ENCODE peak calls at places on chromosomes 16 and 17, in four cellular contexts. D is ovary, T is A549, Z is upper lobe of left lung. B is an unnamed sample. For H3K4me1, the result is how much of the 10 kb centered on the place peaks cover.

GRCh38 chr17:41775394-41776226 is 10.9 kb downstream of the JUP start:
- DNase-seq in T (no peak), D (no peak), Z (no peak), B (no peak)

GRCh38 chr16:82585675-82586074 is 41.1 kb upstream of the CDH13 start:
- DNase-seq in T (no peak), Z (no peak), D (no peak), B (peak)

GRCh38 chr16:16090238-16090637 is 133.1 kb downstream of the ABCC6 start:
- DNase-seq in T (no peak), D (no peak), Z (no peak), B (no peak)

GRCh38 chr16:48498761-48499600 is 111.0 kb downstream of the N4BP1 start:
- DNase-seq in T (no peak), D (peak), Z (no peak), B (no peak)

GRCh38 chr16:10787304-10787703 is 31.3 kb downstream of the TVP23A start:
- DNase-seq in Z (no peak), T (no peak), D (no peak), B (no peak)

GRCh38 chr17:73342057-73342522 is 30.3 kb upstream of the CDC42EP4 start:
- DNase-seq in Z (peak), D (peak), T (peak), B (peak)

GRCh38 chr16:49921791-49922456 is 66.0 kb upstream of the ZNF423 start:
- DNase-seq in D (peak), Z (peak), T (peak), B (peak)

GRCh38 chr16:57994778-57995177 is 5.7 kb downstream of the ZNF319 start:
- DNase-seq in T (no peak), D (no peak), Z (peak), B (peak)

GRCh38 chr17:73232587-73233373 is 28.9 kb downstream of the CPSF4L start:
- DNase-seq in Z (peak), T (peak), D (no peak), B (peak)

GRCh38 chr16:30541502-30542329 is 7.1 kb upstream of the ZNF747 start:
- DNase-seq in Z (no peak), D (no peak), T (no peak), B (peak)

GRCh38 chr17:59425085-59425901 is 93.8 kb downstream of the YPEL2 start:
- DNase-seq in Z (peak), T (no peak), D (peak), B (peak)

GRCh38 chr16:19892902-19893301 is 8.3 kb upstream of the GPRC5B start:
- DNase-seq in Z (no peak), D (no peak), T (no peak), B (no peak)

GRCh38 chr17:48175692-48176450 is 68.3 kb downstream of the SNX11 start:
- DNase-seq in T (no peak), Z (no peak), D (no peak), B (peak)

GRCh38 chr17:34254651-34255380 is at the start of gene CCL2:
- DNase-seq in T (peak), D (peak), Z (peak), B (peak)

GRCh38 chr17:40568074-40568836 is 3.0 kb upstream of the CCR7 start:
- DNase-seq in Z (no peak), T (no peak), D (no peak), B (no peak)

GRCh38 chr17:28536532-28537218 is 15.7 kb downstream of the UNC119 start:
- DNase-seq in Z (no peak), D (no peak), T (no peak), B (no peak)

GRCh38 chr16:46996391-46996790 is 22.9 kb upstream of the DNAJA2 start:
- DNase-seq in Z (no peak), D (no peak), T (no peak), B (no peak)

GRCh38 chr17:7237266-7237760 is 1.9 kb downstream of the PHF23 start:
- DNase-seq in T (no peak), D (no peak), Z (no peak), B (no peak)

GRCh38 chr16:24013733-24014645 is 178.2 kb downstream of the PRKCB start:
- DNase-seq in Z (peak), T (no peak), D (no peak), B (peak)

DNA sequence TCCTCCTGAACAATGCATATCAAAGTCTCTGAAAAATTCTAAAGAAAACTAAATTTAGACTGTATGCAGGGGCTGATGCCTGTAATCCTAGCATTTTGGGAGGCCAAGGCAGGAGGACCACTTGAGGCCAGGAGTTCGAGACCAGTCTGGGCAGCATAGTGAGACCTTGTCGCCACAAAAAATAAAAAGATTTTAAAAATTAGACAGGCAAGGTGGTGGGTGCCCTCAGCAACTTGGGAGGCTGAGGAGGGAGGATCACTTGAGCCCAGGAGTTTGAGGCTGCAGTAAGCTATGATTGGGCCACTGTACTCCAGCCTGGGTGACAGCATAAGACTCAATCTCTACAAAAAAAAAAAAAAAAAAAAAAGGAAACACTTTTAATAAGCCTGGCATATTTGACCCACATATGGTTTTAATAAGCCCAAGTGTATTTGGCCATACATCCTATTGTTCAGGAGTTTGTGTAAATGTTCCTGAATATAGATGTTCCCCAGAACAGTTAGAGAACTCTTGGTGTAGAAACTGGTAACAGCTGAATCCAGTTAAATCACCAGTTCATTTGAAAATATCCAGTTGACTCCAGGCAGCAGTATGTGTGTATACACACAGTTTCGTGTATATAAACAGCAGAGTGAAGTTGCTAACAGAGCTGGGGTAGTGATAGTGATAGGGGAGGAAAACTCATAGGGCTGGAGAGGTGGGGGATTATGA is 30.3 kb upstream of the MMD start:
- DNase-seq in D (no peak), Z (no peak), T (no peak), B (peak)
- H3K4me1 ChIP-seq in D (under half), Z (under half), T (half or more), B (half or more)

DNA sequence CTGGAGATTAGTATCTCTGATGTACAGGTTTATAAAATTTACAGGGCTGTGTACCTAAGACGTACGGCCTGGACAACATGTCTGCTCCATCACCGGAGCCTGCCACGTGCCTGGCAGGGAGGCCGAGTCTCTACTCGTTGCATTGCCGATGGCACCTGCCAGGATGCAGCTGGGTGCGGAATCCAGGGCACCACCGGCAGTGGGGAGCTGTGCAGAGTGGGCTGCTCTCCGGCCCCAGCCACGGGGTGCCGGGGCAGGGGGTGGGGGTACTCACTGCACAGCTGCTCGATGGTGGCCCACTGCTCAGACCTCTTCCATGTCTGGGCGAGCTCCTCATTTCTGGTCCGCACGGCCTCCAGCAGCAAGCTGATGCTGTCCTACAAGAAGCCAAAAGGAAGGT is 13.1 kb upstream of the FAAP100 start:
- DNase-seq in T (no peak), D (no peak), Z (no peak), B (no peak)
- H3K27ac ChIP-seq in T (peak), D (no peak), Z (peak), B (no peak)

GRCh38 chr16:73049051-73049910 is 1.4 kb upstream of the ZFHX3 start:
- DNase-seq in Z (no peak), D (no peak), T (no peak), B (peak)

GRCh38 chr16:73047536-73048291 is at the start of gene ZFHX3:
- DNase-seq in D (peak), Z (peak), T (no peak), B (peak)

GRCh38 chr16:73046484-73047214 is 1.3 kb downstream of the ZFHX3 start:
- DNase-seq in T (no peak), D (no peak), Z (no peak), B (no peak)

GRCh38 chr16:73048292-73049050 is 543 bp upstream of the ZFHX3 start:
- DNase-seq in D (peak), Z (peak), T (no peak), B (no peak)

GRCh38 chr16:73047221-73047535 is 750 bp downstream of the ZFHX3 start:
- DNase-seq in Z (no peak), T (no peak), D (no peak), B (peak)
- H3K4me1 ChIP-seq in Z (under half), T (half or more), D (under half), B (half or more)

GRCh38 chr17:77996256-77996655 is 37.8 kb downstream of the TNRC6C start:
- DNase-seq in T (no peak), D (no peak), Z (no peak), B (no peak)

GRCh38 chr17:77995146-77995852 is 36.8 kb downstream of the TNRC6C start:
- DNase-seq in T (no peak), D (no peak), Z (no peak), B (no peak)

GRCh38 chr17:77990301-77990700 is 31.8 kb downstream of the TNRC6C start:
- DNase-seq in T (no peak), Z (no peak), D (no peak), B (no peak)
- H3K27ac ChIP-seq in T (no peak), Z (no peak), D (no peak), B (no peak)

DNA sequence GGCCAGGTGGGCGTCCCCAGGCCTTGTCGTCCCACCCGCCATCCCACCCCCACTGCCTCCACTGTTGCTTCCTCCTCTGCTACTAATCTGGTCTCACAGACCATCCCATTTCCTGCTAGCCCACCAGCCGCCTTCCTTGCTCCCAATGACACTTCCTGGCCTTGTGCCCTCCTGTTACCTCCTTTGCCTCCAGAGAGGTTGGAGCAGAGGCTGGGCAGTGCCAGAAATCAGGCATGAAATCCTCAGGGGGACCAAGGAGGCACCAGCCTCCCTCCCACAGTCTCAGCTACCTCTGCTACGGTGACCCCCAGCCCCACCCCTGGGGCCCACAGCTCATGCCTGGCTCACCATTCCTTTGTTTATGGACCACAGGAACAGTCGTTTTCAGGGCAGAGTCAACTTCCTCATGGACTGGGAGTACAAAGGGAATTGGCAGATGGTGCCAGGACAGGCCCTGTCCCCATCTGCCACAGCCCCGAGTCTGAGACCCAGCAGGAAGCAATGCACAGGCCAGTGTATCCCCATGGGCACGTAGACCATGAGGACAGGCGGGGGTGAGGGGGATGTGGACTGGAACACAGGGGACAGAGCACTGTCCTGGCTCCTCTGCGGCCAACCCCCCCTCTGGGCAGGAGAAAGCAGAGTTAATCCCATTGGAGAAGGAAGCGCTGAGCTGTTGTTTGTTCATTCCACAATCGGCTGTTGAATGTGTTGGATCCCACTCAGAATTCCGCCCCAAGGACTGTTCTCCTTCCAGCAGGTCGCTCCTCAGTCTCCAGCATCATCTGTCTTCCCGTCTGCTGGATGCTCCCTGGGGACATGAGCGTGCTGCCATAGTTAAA is 2.2 kb upstream of the CDH5 start:
- DNase-seq in T (no peak), Z (peak), D (peak), B (no peak)
- H3K4me1 ChIP-seq in T (under half), Z (under half), D (under half), B (under half)

DNA sequence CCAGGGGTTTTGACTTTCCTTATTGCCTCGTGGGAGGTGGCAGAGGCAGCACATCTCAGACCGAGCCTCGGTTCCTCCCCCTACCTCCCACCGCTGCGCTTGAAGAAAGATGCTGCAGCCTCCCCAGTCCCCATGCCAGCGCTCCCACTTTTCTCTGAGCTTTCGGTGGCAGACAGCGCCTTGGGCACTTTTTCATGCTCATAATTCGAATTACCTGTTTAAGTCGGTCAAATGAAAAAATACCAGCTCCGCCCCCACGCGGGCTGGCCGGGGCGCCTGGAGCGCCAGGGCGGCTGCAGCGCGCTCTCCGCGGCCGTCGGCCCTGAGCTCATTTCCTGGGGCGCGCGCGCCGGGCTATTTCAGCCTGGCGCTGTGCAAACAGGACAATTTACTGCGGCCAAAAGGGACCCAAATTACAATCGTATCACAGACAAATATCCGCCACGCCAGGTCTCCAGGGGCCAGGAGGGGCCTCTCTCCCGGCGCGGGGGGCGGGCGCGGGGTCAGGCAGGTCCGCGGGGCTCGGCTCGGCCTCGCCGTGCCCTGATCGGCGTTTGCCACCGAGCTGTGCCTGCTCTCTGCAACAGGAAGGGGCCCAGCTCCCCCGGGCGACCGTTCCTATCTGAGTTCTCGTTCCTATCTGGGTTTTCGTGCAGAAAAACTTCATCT is 45.0 kb downstream of the SOST start:
- DNase-seq in D (no peak), T (peak), Z (no peak), B (peak)
- H3K27ac ChIP-seq in D (no peak), T (peak), Z (peak), B (peak)

GRCh38 chr17:74748529-74749261 is at the start of gene NHERF1:
- DNase-seq in Z (peak), T (peak), D (peak), B (peak)
- H3K4me1 ChIP-seq in Z (half or more), T (under half), D (under half), B (under half)

DNA sequence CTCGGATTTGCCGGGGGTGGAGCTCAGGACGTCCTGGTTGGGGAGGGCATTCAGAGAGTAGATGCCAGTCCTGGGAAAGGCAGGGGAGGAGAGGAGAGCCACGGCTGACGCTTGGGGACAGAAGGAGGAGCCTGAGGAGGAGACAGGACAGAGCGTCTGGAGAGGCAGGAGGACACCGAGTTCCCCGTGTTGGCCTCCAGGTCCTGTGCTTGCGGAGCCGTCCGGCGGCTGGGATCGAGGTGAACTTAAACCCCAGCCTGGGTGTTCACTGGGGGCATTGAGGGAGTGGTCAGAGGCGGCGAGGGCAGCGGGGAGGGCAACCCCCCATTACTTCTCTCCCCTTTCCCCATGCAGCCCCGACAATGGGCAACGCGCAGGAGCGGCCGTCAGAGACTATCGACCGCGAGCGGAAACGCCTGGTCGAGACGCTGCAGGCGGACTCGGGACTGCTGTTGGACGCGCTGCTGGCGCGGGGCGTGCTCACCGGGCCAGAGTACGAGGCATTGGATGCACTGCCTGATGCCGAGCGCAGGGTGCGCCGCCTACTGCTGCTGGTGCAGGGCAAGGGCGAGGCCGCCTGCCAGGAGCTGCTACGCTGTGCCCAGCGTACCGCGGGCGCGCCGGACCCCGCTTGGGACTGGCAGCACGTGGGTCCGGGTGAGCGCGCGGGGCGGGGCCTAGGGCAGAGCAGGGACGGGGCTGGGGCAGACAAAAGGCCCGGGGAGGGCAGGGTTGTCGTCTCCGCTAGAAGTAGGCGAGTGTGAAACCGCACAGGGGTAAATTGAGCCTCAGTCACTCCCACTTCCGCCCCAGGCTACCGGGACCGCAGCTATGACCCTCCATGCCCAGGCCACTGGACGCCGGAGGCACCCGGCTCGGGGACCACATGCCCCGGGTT is 3.7 kb downstream of the NOL3 start:
- DNase-seq in Z (peak), D (peak), T (peak), B (peak)
- H3K27ac ChIP-seq in Z (peak), D (peak), T (peak), B (no peak)

DNA sequence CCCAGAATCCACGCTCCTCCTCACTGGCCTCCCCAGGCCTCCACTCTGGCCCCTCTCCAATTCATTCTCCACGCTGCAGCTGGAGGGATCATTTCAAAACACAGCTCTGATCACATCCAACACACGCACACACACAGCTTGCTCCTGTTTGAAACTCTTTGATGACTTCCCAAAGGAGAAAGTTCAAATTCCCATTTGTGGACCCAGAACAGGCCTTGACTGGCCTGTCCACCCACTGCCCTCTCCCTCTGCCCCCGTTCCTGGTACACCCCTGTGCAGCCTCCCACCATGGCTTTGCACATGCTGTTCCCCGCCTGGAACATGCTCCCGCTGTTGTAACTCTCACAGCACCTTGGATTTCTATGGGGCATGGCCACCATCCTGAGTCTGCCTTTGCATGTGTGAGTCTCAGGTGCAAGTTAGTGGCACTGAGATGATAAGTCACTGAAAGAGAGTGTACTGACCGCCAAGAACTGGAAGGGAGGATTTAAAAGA is 100.0 kb downstream of the GSG1L start:
- DNase-seq in T (no peak), Z (no peak), D (no peak), B (no peak)
- H3K4me1 ChIP-seq in T (under half), Z (under half), D (under half), B (under half)